ENCODE peak calls at places on chromosome 21, in seven cellular contexts. L is activated gamma-delta T cell treated with anti-CD3 and anti-CD28 coated beads, Interleukin-2, amount 50 U/mL, for 16 hours; A is iris pigment epithelial cell; X is heart left ventricle; F is NCI-H446; O is NCI-H1092 treated with DMSO at 0.1 percent for 48 hours; Z is activated B cell treated with CpG ODN at 0.5 μM for 24 hours. H is an unnamed sample.

GRCh38 chr21:35989185-35989735 is 71.1 kb downstream of the SETD4 start:
- DNase-seq in A (no peak), F (no peak), Z (no peak), L (no peak), O (no peak), X (no peak), H (no peak)

GRCh38 chr21:44701541-44701940 is 4.6 kb downstream of the KRTAP10-12 start:
- DNase-seq in L (no peak), A (no peak), F (no peak), Z (no peak), X (no peak), O (peak), H (no peak)

GRCh38 chr21:25708467-25709065 is 26.1 kb downstream of the ATP5PF start:
- DNase-seq in L (peak), O (peak), F (peak), X (no peak), A (peak), Z (no peak), H (peak)

GRCh38 chr21:38223893-38224540 is 32.8 kb upstream of the KCNJ15 start:
- DNase-seq in X (no peak), O (no peak), A (peak), L (no peak), Z (no peak), F (peak), H (no peak)

GRCh38 chr21:36155603-36156338 is 853 bp upstream of the DOP1B start:
- DNase-seq in L (no peak), O (no peak), F (no peak), A (no peak), Z (no peak), X (no peak), H (no peak)

GRCh38 chr21:21200103-21200938 is 202.1 kb downstream of the NCAM2 start:
- DNase-seq in L (no peak), X (peak), Z (no peak), A (peak), F (no peak), O (no peak), H (no peak)

GRCh38 chr21:26097475-26097874 is 73.1 kb downstream of the APP start:
- DNase-seq in O (no peak), L (no peak), F (no peak), A (no peak), X (no peak), Z (no peak), H (no peak)

GRCh38 chr21:30072496-30072895 is 94.1 kb downstream of the CLDN17 start:
- DNase-seq in F (peak), A (peak), X (no peak), O (peak), L (no peak), Z (no peak), H (no peak)